ENCODE peak calls at places on chromosomes 2 and 18, in seven cellular contexts. J is HepG2, C is K562, P is SK-N-SH, N is GM12878, F is GM12892, I is H1. E is an unnamed sample.

GRCh38 chr2:191566347-191566746 is 111.6 kb upstream of the NABP1 start:
- DNase-seq in J (peak), C (peak), P (peak), N (no peak), F (peak), I (peak), E (no peak)

GRCh38 chr2:72579595-72580180 is 246.1 kb downstream of the EXOC6B start:
- DNase-seq in J (peak), C (no peak), P (peak), N (no peak), F (no peak), I (no peak), E (peak)

GRCh38 chr2:127700527-127701192 is 637 bp upstream of the SFT2D3 start:
- DNase-seq in J (peak), C (peak), P (no peak), N (peak), F (peak), I (peak), E (peak)

GRCh38 chr2:164114937-164115336 is 379.1 kb upstream of the FIGN start:
- DNase-seq in J (no peak), C (no peak), P (no peak), N (no peak), F (no peak), I (no peak), E (no peak)

GRCh38 chr2:145431181-145431951 is 911.4 kb upstream of the ZEB2 start:
- DNase-seq in J (peak), C (no peak), P (peak), N (no peak), F (no peak), I (peak), E (no peak)

GRCh38 chr2:162184796-162185195 is 32.7 kb upstream of the GCG start:
- DNase-seq in J (no peak), C (no peak), P (no peak), N (no peak), F (no peak), I (no peak), E (no peak)

GRCh38 chr2:239229545-239230279 is 171.1 kb downstream of the HDAC4 start:
- DNase-seq in J (no peak), C (no peak), P (no peak), N (no peak), F (no peak), I (no peak), E (no peak)

GRCh38 chr2:28080911-28081310 is 190.4 kb downstream of the BABAM2 start:
- DNase-seq in J (no peak), C (no peak), P (no peak), N (no peak), F (no peak), I (no peak), E (no peak)

GRCh38 chr18:5461056-5461455 is 82.7 kb downstream of the EPB41L3 start:
- DNase-seq in J (no peak), C (no peak), P (no peak), N (no peak), F (no peak), I (no peak), E (no peak)

GRCh38 chr18:499351-500229 is 911 bp downstream of the COLEC12 start:
- DNase-seq in J (peak), C (no peak), P (peak), N (no peak), F (no peak), I (no peak), E (no peak)

GRCh38 chr2:12982149-12982584 is 265.4 kb downstream of the TRIB2 start:
- DNase-seq in J (no peak), C (no peak), P (peak), N (no peak), F (no peak), I (no peak), E (no peak)

GRCh38 chr2:237073552-237073951 is 12.1 kb upstream of the COPS8 start:
- DNase-seq in J (no peak), C (no peak), P (no peak), N (no peak), F (no peak), I (no peak), E (no peak)

GRCh38 chr2:65354773-65355172 is 77.6 kb downstream of the SPRED2 start:
- DNase-seq in J (no peak), C (no peak), P (no peak), N (no peak), F (no peak), I (no peak), E (no peak)

GRCh38 chr18:34848695-34849094 is 138.6 kb downstream of the DTNA start:
- DNase-seq in J (no peak), C (no peak), P (no peak), N (no peak), F (no peak), I (no peak), E (no peak)

GRCh38 chr2:182368446-182368845 is 58.4 kb downstream of the PDE1A start:
- DNase-seq in J (no peak), C (no peak), P (no peak), N (no peak), F (no peak), I (no peak), E (no peak)

GRCh38 chr2:205141381-205141780 is 540.9 kb upstream of the NRP2 start:
- DNase-seq in J (no peak), C (no peak), P (no peak), N (no peak), F (no peak), I (no peak), E (no peak)

GRCh38 chr2:149662556-149662955 is 75.0 kb upstream of the MMADHC start:
- DNase-seq in J (no peak), C (no peak), P (no peak), N (no peak), F (no peak), I (no peak), E (no peak)

GRCh38 chr2:64143154-64144056 is 815 bp downstream of the PELI1 start:
- DNase-seq in J (peak), C (peak), P (peak), N (no peak), F (no peak), I (no peak), E (peak)

GRCh38 chr18:70513502-70514171 is 224.8 kb downstream of the SOCS6 start:
- DNase-seq in J (peak), C (no peak), P (no peak), N (no peak), F (no peak), I (no peak), E (no peak)

GRCh38 chr2:111194835-111195621 is 74.3 kb downstream of the BCL2L11 start:
- DNase-seq in J (peak), C (peak), P (no peak), N (peak), F (peak), I (no peak), E (no peak)

DNA sequence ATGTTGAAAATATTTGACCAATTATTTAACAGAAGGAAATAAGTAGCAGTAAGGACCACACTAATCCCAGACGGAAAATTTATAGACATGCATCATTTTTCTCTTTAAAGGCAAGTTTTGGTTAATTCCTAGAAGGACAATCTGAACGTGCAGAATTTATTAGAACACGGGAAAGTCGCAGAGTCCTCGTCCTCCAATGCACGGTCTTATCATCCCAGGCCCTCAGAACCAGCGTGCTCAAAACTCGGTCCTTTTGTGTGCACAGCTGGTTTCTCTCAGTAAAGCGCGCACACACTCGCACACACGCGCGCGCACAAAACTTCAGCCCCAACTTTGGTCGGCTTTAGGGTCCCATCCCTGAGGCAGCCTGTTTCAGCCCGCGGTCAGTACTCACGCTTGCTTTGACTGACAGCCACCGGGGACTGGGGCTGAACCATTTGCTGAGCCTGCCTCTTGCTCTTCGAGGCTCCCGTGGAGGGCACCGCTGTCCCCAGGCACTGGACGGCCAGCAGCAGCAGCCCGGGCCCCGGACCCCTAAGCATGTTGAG is 533 bp downstream of the FN1 start:
- DNase-seq in J (no peak), C (peak), P (no peak), N (no peak), F (peak), I (no peak), E (peak)
- TF ChIP-seq TAF1 in J (peak), C (no peak), P (no peak), N (no peak), F (no peak), I (peak), E (no peak)

GRCh38 chr18:7793100-7793499 is 226.0 kb downstream of the PTPRM start:
- DNase-seq in J (no peak), C (no peak), P (no peak), N (no peak), F (no peak), I (no peak), E (no peak)

GRCh38 chr18:7784171-7784570 is 217.1 kb downstream of the PTPRM start:
- DNase-seq in J (no peak), C (no peak), P (no peak), N (no peak), F (no peak), I (no peak), E (no peak)

GRCh38 chr18:7789853-7790552 is 222.9 kb downstream of the PTPRM start:
- DNase-seq in J (peak), C (no peak), P (peak), N (no peak), F (no peak), I (peak), E (no peak)
- TF ChIP-seq TAF1 in J (no peak), C (no peak), P (no peak), N (no peak), F (no peak), I (no peak), E (no peak)

GRCh38 chr2:120956486-120957156 is 221.0 kb downstream of the GLI2 start:
- DNase-seq in J (no peak), C (no peak), P (no peak), N (no peak), F (no peak), I (no peak), E (no peak)
- TF ChIP-seq TAF1 in J (no peak), C (no peak), P (no peak), N (no peak), F (no peak), I (no peak), E (no peak)

GRCh38 chr18:48197819-48198218 is 211.4 kb downstream of the ZBTB7C start:
- DNase-seq in J (no peak), C (no peak), P (no peak), N (no peak), F (no peak), I (no peak), E (no peak)
- TF ChIP-seq TAF1 in J (no peak), C (no peak), P (no peak), N (no peak), F (no peak), I (no peak), E (no peak)

DNA sequence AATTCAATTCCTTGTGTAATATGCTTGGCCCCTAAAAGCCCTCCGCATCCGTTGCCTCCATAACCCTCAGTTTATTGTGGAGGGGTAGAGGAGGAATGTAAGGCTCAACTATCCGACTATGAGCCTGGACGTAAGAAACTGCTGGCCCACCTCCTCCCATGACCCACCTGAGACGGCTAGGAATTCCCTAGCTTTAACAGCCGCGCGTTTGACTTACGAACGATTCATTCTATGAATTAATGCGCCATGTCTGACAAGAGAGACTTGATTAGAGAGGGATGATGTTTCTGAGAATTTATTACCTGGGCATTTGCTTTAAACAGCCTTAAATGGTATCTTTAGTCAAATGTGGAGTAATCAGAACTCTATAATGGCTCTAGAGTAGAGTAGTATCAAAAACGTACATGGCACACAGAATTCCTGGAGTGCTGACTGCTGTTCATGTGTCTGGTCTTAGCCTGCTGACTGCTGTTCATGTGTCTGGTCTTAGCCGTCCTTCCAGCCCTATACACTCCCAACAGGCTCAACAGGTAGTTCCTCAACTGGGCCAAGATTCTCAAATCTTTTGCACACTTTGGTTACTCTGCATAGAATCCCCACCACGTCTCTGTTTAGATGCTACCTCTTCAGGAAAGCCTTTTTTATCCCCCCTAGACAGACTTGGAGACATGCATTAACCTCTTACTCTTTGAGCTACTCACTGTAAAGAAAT is 899 bp upstream of the GFPT1 start:
- DNase-seq in J (peak), C (no peak), P (peak), N (no peak), F (no peak), I (no peak), E (no peak)
- TF ChIP-seq TAF1 in J (no peak), C (no peak), P (no peak), N (no peak), F (no peak), I (no peak), E (no peak)

GRCh38 chr2:40123746-40124145 is 328.1 kb downstream of the SLC8A1 start:
- DNase-seq in J (no peak), C (no peak), P (no peak), N (no peak), F (no peak), I (no peak), E (no peak)
- TF ChIP-seq TAF1 in J (no peak), C (no peak), P (no peak), N (no peak), F (no peak), I (no peak), E (no peak)

DNA sequence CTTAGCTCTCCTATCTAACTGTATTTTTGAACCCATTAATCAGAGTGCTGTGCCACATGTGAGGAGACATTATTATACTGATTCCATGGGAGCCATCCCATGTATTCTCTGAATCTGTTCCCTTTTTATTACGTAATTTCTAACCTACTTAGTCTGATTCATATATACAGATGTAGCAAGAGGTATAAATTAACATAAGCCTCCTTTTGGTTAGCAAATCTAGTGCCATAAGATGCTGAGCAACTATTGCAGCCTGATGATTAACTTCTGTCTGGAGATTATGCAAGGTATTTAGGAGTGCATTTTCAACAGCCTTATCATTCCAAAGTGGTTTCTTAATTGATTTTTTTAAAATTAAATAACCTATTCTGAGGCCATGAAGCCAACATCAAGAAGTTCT is 114.1 kb upstream of the MSH2 start:
- DNase-seq in J (no peak), C (no peak), P (no peak), N (no peak), F (no peak), I (no peak), E (no peak)
- TF ChIP-seq TAF1 in J (no peak), C (no peak), P (no peak), N (no peak), F (no peak), I (no peak), E (no peak)

E was measured in GM12891.